ENCODE peak calls at places on chromosomes 12 and 14, in eight cellular contexts. One of them, this sample, is unnamed.

GRCh38 chr14:85546390-85546789 is 16.4 kb downstream of the FLRT2 start:
- DNase-seq in mucosa of gallbladder: no peak
- DNase-seq in NCI-H774: no peak
- DNase-seq in AG09309: no peak
- DNase-seq in glomerular endothelial cell: no peak
- DNase-seq in EH: no peak
- DNase-seq in NCI-H1105: no peak
- DNase-seq in GM20000: no peak
- DNase-seq in this sample: no peak

GRCh38 chr12:115204957-115205754 is 521.2 kb upstream of the TBX3 start:
- DNase-seq in mucosa of gallbladder: no peak
- DNase-seq in NCI-H774: no peak
- DNase-seq in AG09309: no peak
- DNase-seq in glomerular endothelial cell: no peak
- DNase-seq in EH: peak
- DNase-seq in NCI-H1105: no peak
- DNase-seq in GM20000: no peak
- DNase-seq in this sample: no peak

GRCh38 chr14:78075610-78076277 is 94.4 kb upstream of the NRXN3 start:
- DNase-seq in mucosa of gallbladder: no peak
- DNase-seq in NCI-H774: no peak
- DNase-seq in AG09309: no peak
- DNase-seq in glomerular endothelial cell: no peak
- DNase-seq in EH: no peak
- DNase-seq in NCI-H1105: no peak
- DNase-seq in GM20000: no peak
- DNase-seq in this sample: no peak

GRCh38 chr14:64095620-64096019 is 198.6 kb downstream of the ESR2 start:
- DNase-seq in mucosa of gallbladder: no peak
- DNase-seq in NCI-H774: no peak
- DNase-seq in AG09309: no peak
- DNase-seq in glomerular endothelial cell: no peak
- DNase-seq in EH: peak
- DNase-seq in NCI-H1105: no peak
- DNase-seq in GM20000: no peak
- DNase-seq in this sample: no peak

GRCh38 chr14:56185991-56186390 is 67.8 kb downstream of the PELI2 start:
- DNase-seq in mucosa of gallbladder: no peak
- DNase-seq in NCI-H774: no peak
- DNase-seq in AG09309: no peak
- DNase-seq in glomerular endothelial cell: no peak
- DNase-seq in EH: no peak
- DNase-seq in NCI-H1105: no peak
- DNase-seq in GM20000: no peak
- DNase-seq in this sample: no peak

GRCh38 chr12:14257734-14258467 is 107.6 kb upstream of the ATF7IP start:
- DNase-seq in mucosa of gallbladder: peak
- DNase-seq in NCI-H774: peak
- DNase-seq in AG09309: peak
- DNase-seq in glomerular endothelial cell: peak
- DNase-seq in EH: peak
- DNase-seq in NCI-H1105: peak
- DNase-seq in GM20000: peak
- DNase-seq in this sample: peak

GRCh38 chr12:56358836-56359532 is 923 bp downstream of the STAT2 start:
- DNase-seq in mucosa of gallbladder: no peak
- DNase-seq in NCI-H774: no peak
- DNase-seq in AG09309: peak
- DNase-seq in glomerular endothelial cell: no peak
- DNase-seq in EH: peak
- DNase-seq in NCI-H1105: no peak
- DNase-seq in GM20000: no peak
- DNase-seq in this sample: peak

GRCh38 chr14:95479494-95479893 is 37.0 kb downstream of the SYNE3 start:
- DNase-seq in mucosa of gallbladder: no peak
- DNase-seq in NCI-H774: no peak
- DNase-seq in AG09309: no peak
- DNase-seq in glomerular endothelial cell: no peak
- DNase-seq in EH: no peak
- DNase-seq in NCI-H1105: no peak
- DNase-seq in GM20000: no peak
- DNase-seq in this sample: no peak

GRCh38 chr12:119695034-119695433 is 27.1 kb downstream of the PRKAB1 start:
- DNase-seq in mucosa of gallbladder: no peak
- DNase-seq in NCI-H774: no peak
- DNase-seq in AG09309: no peak
- DNase-seq in glomerular endothelial cell: no peak
- DNase-seq in EH: no peak
- DNase-seq in NCI-H1105: no peak
- DNase-seq in GM20000: no peak
- DNase-seq in this sample: no peak

GRCh38 chr12:109999983-110000505 is 814 bp downstream of the ANKRD13A start:
- DNase-seq in mucosa of gallbladder: peak
- DNase-seq in NCI-H774: no peak
- DNase-seq in AG09309: no peak
- DNase-seq in glomerular endothelial cell: no peak
- DNase-seq in EH: peak
- DNase-seq in NCI-H1105: no peak
- DNase-seq in GM20000: no peak
- DNase-seq in this sample: no peak

GRCh38 chr12:52837341-52837741 is 3.2 kb upstream of the KRT79 start:
- DNase-seq in mucosa of gallbladder: no peak
- DNase-seq in NCI-H774: no peak
- DNase-seq in AG09309: peak
- DNase-seq in glomerular endothelial cell: no peak
- DNase-seq in EH: peak
- DNase-seq in NCI-H1105: no peak
- DNase-seq in GM20000: no peak
- DNase-seq in this sample: no peak

GRCh38 chr14:103723176-103724081 is 7.8 kb downstream of the ZFYVE21 start:
- DNase-seq in mucosa of gallbladder: no peak
- DNase-seq in NCI-H774: no peak
- DNase-seq in AG09309: no peak
- DNase-seq in glomerular endothelial cell: no peak
- DNase-seq in EH: no peak
- DNase-seq in NCI-H1105: no peak
- DNase-seq in GM20000: no peak
- DNase-seq in this sample: no peak

GRCh38 chr12:38886064-38886463 is 19.3 kb downstream of the CPNE8 start:
- DNase-seq in mucosa of gallbladder: peak
- DNase-seq in NCI-H774: no peak
- DNase-seq in AG09309: no peak
- DNase-seq in glomerular endothelial cell: no peak
- DNase-seq in EH: peak
- DNase-seq in NCI-H1105: no peak
- DNase-seq in GM20000: no peak
- DNase-seq in this sample: no peak

GRCh38 chr12:131162113-131162512 is 208.4 kb downstream of the ADGRD1 start:
- DNase-seq in mucosa of gallbladder: no peak
- DNase-seq in NCI-H774: no peak
- DNase-seq in AG09309: no peak
- DNase-seq in glomerular endothelial cell: no peak
- DNase-seq in EH: no peak
- DNase-seq in NCI-H1105: no peak
- DNase-seq in GM20000: no peak
- DNase-seq in this sample: no peak

GRCh38 chr14:50403433-50403832 is 6.8 kb upstream of the CDKL1 start:
- DNase-seq in mucosa of gallbladder: no peak
- DNase-seq in NCI-H774: no peak
- DNase-seq in AG09309: no peak
- DNase-seq in glomerular endothelial cell: no peak
- DNase-seq in EH: peak
- DNase-seq in NCI-H1105: no peak
- DNase-seq in GM20000: no peak
- DNase-seq in this sample: no peak

GRCh38 chr12:28415755-28416154 is 225.5 kb downstream of the CCDC91 start:
- DNase-seq in mucosa of gallbladder: no peak
- DNase-seq in NCI-H774: no peak
- DNase-seq in AG09309: peak
- DNase-seq in glomerular endothelial cell: no peak
- DNase-seq in EH: peak
- DNase-seq in NCI-H1105: no peak
- DNase-seq in GM20000: no peak
- DNase-seq in this sample: no peak

GRCh38 chr14:105527381-105528196 is 1.2 kb downstream of the TMEM121 start:
- DNase-seq in mucosa of gallbladder: no peak
- DNase-seq in NCI-H774: no peak
- DNase-seq in AG09309: no peak
- DNase-seq in glomerular endothelial cell: no peak
- DNase-seq in EH: no peak
- DNase-seq in NCI-H1105: no peak
- DNase-seq in GM20000: no peak
- DNase-seq in this sample: no peak

GRCh38 chr14:55954108-55954507 is 164.1 kb upstream of the PELI2 start:
- DNase-seq in mucosa of gallbladder: no peak
- DNase-seq in NCI-H774: no peak
- DNase-seq in AG09309: no peak
- DNase-seq in glomerular endothelial cell: no peak
- DNase-seq in EH: no peak
- DNase-seq in NCI-H1105: no peak
- DNase-seq in GM20000: no peak
- DNase-seq in this sample: no peak

GRCh38 chr14:65016461-65016860 is 29.8 kb downstream of the FNTB start:
- DNase-seq in mucosa of gallbladder: no peak
- DNase-seq in NCI-H774: no peak
- DNase-seq in AG09309: no peak
- DNase-seq in glomerular endothelial cell: no peak
- DNase-seq in EH: no peak
- DNase-seq in NCI-H1105: no peak
- DNase-seq in GM20000: no peak
- DNase-seq in this sample: no peak

GRCh38 chr14:36975834-36976233 is 196.6 kb downstream of the SLC25A21 start:
- DNase-seq in mucosa of gallbladder: no peak
- DNase-seq in NCI-H774: no peak
- DNase-seq in AG09309: no peak
- DNase-seq in glomerular endothelial cell: no peak
- DNase-seq in EH: peak
- DNase-seq in NCI-H1105: peak
- DNase-seq in GM20000: no peak
- DNase-seq in this sample: no peak

GRCh38 chr12:68374315-68374982 is 42.3 kb upstream of the MDM1 start:
- DNase-seq in mucosa of gallbladder: no peak
- DNase-seq in NCI-H774: no peak
- DNase-seq in AG09309: no peak
- DNase-seq in glomerular endothelial cell: no peak
- DNase-seq in EH: no peak
- DNase-seq in NCI-H1105: no peak
- DNase-seq in GM20000: peak
- DNase-seq in this sample: no peak

GRCh38 chr12:105292705-105293104 is 37.8 kb upstream of the C12orf75 start:
- DNase-seq in mucosa of gallbladder: no peak
- DNase-seq in NCI-H774: no peak
- DNase-seq in AG09309: no peak
- DNase-seq in glomerular endothelial cell: peak
- DNase-seq in EH: peak
- DNase-seq in NCI-H1105: no peak
- DNase-seq in GM20000: no peak
- DNase-seq in this sample: no peak

GRCh38 chr12:131487379-131488129 is 223.3 kb upstream of the SFSWAP start:
- DNase-seq in mucosa of gallbladder: no peak
- DNase-seq in NCI-H774: peak
- DNase-seq in AG09309: no peak
- DNase-seq in glomerular endothelial cell: no peak
- DNase-seq in EH: no peak
- DNase-seq in NCI-H1105: peak
- DNase-seq in GM20000: no peak
- DNase-seq in this sample: no peak

GRCh38 chr14:98984719-98985041 is 287.3 kb downstream of the BCL11B start:
- DNase-seq in mucosa of gallbladder: peak
- DNase-seq in NCI-H774: no peak
- DNase-seq in AG09309: no peak
- DNase-seq in glomerular endothelial cell: no peak
- DNase-seq in EH: no peak
- DNase-seq in NCI-H1105: no peak
- DNase-seq in GM20000: no peak
- DNase-seq in this sample: no peak

GRCh38 chr12:20269352-20270067 is 98.8 kb upstream of the PDE3A start:
- DNase-seq in mucosa of gallbladder: no peak
- DNase-seq in NCI-H774: no peak
- DNase-seq in AG09309: no peak
- DNase-seq in glomerular endothelial cell: no peak
- DNase-seq in EH: no peak
- DNase-seq in NCI-H1105: no peak
- DNase-seq in GM20000: no peak
- DNase-seq in this sample: no peak

GRCh38 chr12:24530689-24531088 is 418.2 kb downstream of the BCAT1 start:
- DNase-seq in mucosa of gallbladder: no peak
- DNase-seq in NCI-H774: no peak
- DNase-seq in AG09309: no peak
- DNase-seq in glomerular endothelial cell: no peak
- DNase-seq in EH: peak
- DNase-seq in NCI-H1105: no peak
- DNase-seq in GM20000: no peak
- DNase-seq in this sample: no peak

GRCh38 chr12:108854453-108855283 is 2.7 kb downstream of the SSH1 start:
- DNase-seq in mucosa of gallbladder: no peak
- DNase-seq in NCI-H774: no peak
- DNase-seq in AG09309: peak
- DNase-seq in glomerular endothelial cell: no peak
- DNase-seq in EH: peak
- DNase-seq in NCI-H1105: no peak
- DNase-seq in GM20000: peak
- DNase-seq in this sample: peak

GRCh38 chr14:105391541-105391940 is 6.8 kb upstream of the TEX22 start:
- DNase-seq in mucosa of gallbladder: no peak
- DNase-seq in NCI-H774: no peak
- DNase-seq in AG09309: no peak
- DNase-seq in glomerular endothelial cell: no peak
- DNase-seq in EH: no peak
- DNase-seq in NCI-H1105: no peak
- DNase-seq in GM20000: no peak
- DNase-seq in this sample: no peak

GRCh38 chr12:121578230-121579189 is 2.3 kb downstream of the KDM2B start:
- DNase-seq in mucosa of gallbladder: no peak
- DNase-seq in NCI-H774: no peak
- DNase-seq in AG09309: no peak
- DNase-seq in glomerular endothelial cell: no peak
- DNase-seq in EH: peak
- DNase-seq in NCI-H1105: no peak
- DNase-seq in GM20000: peak
- DNase-seq in this sample: no peak

GRCh38 chr14:73502017-73502619 is 11.4 kb downstream of the RIOX1 start:
- DNase-seq in mucosa of gallbladder: no peak
- DNase-seq in NCI-H774: no peak
- DNase-seq in AG09309: no peak
- DNase-seq in glomerular endothelial cell: no peak
- DNase-seq in EH: peak
- DNase-seq in NCI-H1105: no peak
- DNase-seq in GM20000: no peak
- DNase-seq in this sample: no peak

GRCh38 chr14:103014466-103015319 is 42.7 kb downstream of the CDC42BPB start:
- DNase-seq in mucosa of gallbladder: no peak
- DNase-seq in NCI-H774: no peak
- DNase-seq in AG09309: no peak
- DNase-seq in glomerular endothelial cell: no peak
- DNase-seq in EH: peak
- DNase-seq in NCI-H1105: no peak
- DNase-seq in GM20000: no peak
- DNase-seq in this sample: no peak

GRCh38 chr12:7642876-7643309 is 22.8 kb downstream of the APOBEC1 start:
- DNase-seq in mucosa of gallbladder: no peak
- DNase-seq in NCI-H774: no peak
- DNase-seq in AG09309: no peak
- DNase-seq in glomerular endothelial cell: no peak
- DNase-seq in EH: peak
- DNase-seq in NCI-H1105: no peak
- DNase-seq in GM20000: no peak
- DNase-seq in this sample: no peak